ENCODE peak calls at places on chromosomes 7 and 10, in four cellular contexts. T is ELF-1; L is activated CD4-positive, alpha-beta T cell treated with anti-CD3 and anti-CD28 coated beads, Interleukin-2, amount 50 U/mL, for 1 hour; Q is GM23248. M is an unnamed sample.

GRCh38 chr10:1677307-1677939 is 59.9 kb downstream of the ADARB2 start:
- DNase-seq in L (no peak), T (no peak), Q (no peak), M (no peak)

GRCh38 chr7:129825005-129825553 is 127.7 kb downstream of the UBE2H start:
- DNase-seq in L (no peak), Q (peak), T (peak), M (peak)

GRCh38 chr7:94823952-94824351 is 83.4 kb upstream of the PPP1R9A start:
- DNase-seq in T (no peak), Q (peak), L (no peak), M (no peak)

GRCh38 chr10:123896217-123896927 is 4.8 kb upstream of the CPXM2 start:
- DNase-seq in Q (no peak), L (no peak), T (no peak), M (no peak)

GRCh38 chr10:7111574-7111973 is 299.3 kb downstream of the SFMBT2 start:
- DNase-seq in Q (peak), L (no peak), T (no peak), M (no peak)

GRCh38 chr7:142376356-142376997 is 118.6 kb upstream of the PRSS58 start:
- DNase-seq in L (no peak), T (no peak), Q (no peak), M (no peak)

GRCh38 chr10:105352281-105352680 is 711.2 kb downstream of the SORCS3 start:
- DNase-seq in T (no peak), Q (no peak), L (no peak), M (no peak)

GRCh38 chr7:57367171-57367570 is 82.8 kb upstream of the ZNF716 start:
- DNase-seq in Q (no peak), T (no peak), L (no peak), M (no peak)

GRCh38 chr10:10798021-10798420 is 219.7 kb upstream of the CELF2 start:
- DNase-seq in Q (peak), T (no peak), L (no peak), M (no peak)

GRCh38 chr7:158572000-158572828 is 15.4 kb downstream of the PTPRN2 start:
- DNase-seq in L (no peak), Q (no peak), T (peak), M (no peak)

GRCh38 chr7:78924581-78924980 is 528.9 kb downstream of the MAGI2 start:
- DNase-seq in T (peak), Q (peak), L (no peak), M (no peak)

GRCh38 chr7:100563809-100564400 is 9.8 kb downstream of the SAP25 start:
- DNase-seq in T (peak), L (peak), Q (peak), M (peak)

GRCh38 chr7:27128034-27128433 is 2.5 kb downstream of the HOXA4 start:
- DNase-seq in L (no peak), Q (no peak), T (no peak), M (no peak)

GRCh38 chr10:132690401-132690800 is 95.5 kb downstream of the NKX6-2 start:
- DNase-seq in L (no peak), Q (no peak), T (no peak), M (no peak)

GRCh38 chr7:66627151-66627681 is 1.5 kb upstream of the KCTD7 start:
- DNase-seq in L (no peak), T (peak), Q (peak), M (no peak)

GRCh38 chr7:102222445-102222844 is 64.2 kb upstream of the SH2B2 start:
- DNase-seq in T (no peak), Q (no peak), L (no peak), M (no peak)

GRCh38 chr10:58757352-58758071 is 244.8 kb downstream of the BICC1 start:
- DNase-seq in T (no peak), L (no peak), Q (peak), M (no peak)

GRCh38 chr7:41688012-41688625 is 14.8 kb downstream of the INHBA start:
- DNase-seq in L (no peak), Q (peak), T (no peak), M (no peak)

GRCh38 chr7:69953319-69954067 is 355.2 kb downstream of the AUTS2 start:
- DNase-seq in L (no peak), Q (no peak), T (no peak), M (no peak)

GRCh38 chr10:43076311-43076875 is 476 bp upstream of the RET start:
- DNase-seq in Q (peak), T (peak), L (no peak), M (no peak)

GRCh38 chr7:98856021-98856422 is 13.8 kb downstream of the TMEM130 start:
- DNase-seq in Q (no peak), T (no peak), L (no peak), M (no peak)

GRCh38 chr10:25849268-25849667 is 84.8 kb upstream of the MYO3A start:
- DNase-seq in T (no peak), Q (no peak), L (no peak), M (no peak)

GRCh38 chr7:154581251-154581890 is 421.6 kb downstream of the PAXIP1 start:
- DNase-seq in Q (no peak), L (no peak), T (no peak), M (no peak)

GRCh38 chr10:26232174-26232573 is 15.6 kb downstream of the GAD2 start:
- DNase-seq in Q (no peak), T (no peak), L (no peak), M (no peak)

GRCh38 chr10:3805791-3806381 is 20.9 kb upstream of the KLF6 start:
- DNase-seq in L (peak), Q (peak), T (peak), M (peak)

GRCh38 chr7:151884276-151885201 is 7.6 kb upstream of the PRKAG2 start:
- DNase-seq in Q (no peak), T (no peak), L (no peak), M (no peak)

GRCh38 chr7:27095897-27096755 is at the start of gene HOXA1:
- DNase-seq in Q (peak), L (peak), T (peak), M (peak)

GRCh38 chr7:78363866-78364265 is 565.3 kb downstream of the PHTF2 start:
- DNase-seq in L (no peak), Q (no peak), T (no peak), M (no peak)

GRCh38 chr7:21092923-21093702 is 306.4 kb upstream of the SP8 start:
- DNase-seq in T (no peak), L (no peak), Q (no peak), M (no peak)

GRCh38 chr10:91251430-91252056 is 31.1 kb downstream of the PCGF5 start:
- DNase-seq in L (peak), Q (peak), T (peak), M (peak)

GRCh38 chr10:59905066-59905734 is 1.2 kb downstream of the CCDC6 start:
- DNase-seq in Q (peak), T (peak), L (no peak), M (no peak)

GRCh38 chr7:32164341-32164996 is 94.3 kb upstream of the PDE1C start:
- DNase-seq in L (no peak), T (peak), Q (peak), M (no peak)

GRCh38 chr10:35127289-35127891 is 744 bp downstream of the CREM start:
- DNase-seq in T (peak), Q (peak), L (peak), M (peak)

GRCh38 chr7:107661865-107662379 is 1.3 kb downstream of the SLC26A4 start:
- DNase-seq in Q (no peak), L (no peak), T (peak), M (no peak)

GRCh38 chr10:87734987-87735827 is 75.5 kb downstream of the PAPSS2 start:
- DNase-seq in Q (peak), T (peak), L (no peak), M (no peak)

GRCh38 chr7:136293272-136293671 is 316.1 kb upstream of the MTPN start:
- DNase-seq in T (no peak), Q (no peak), L (no peak), M (no peak)

GRCh38 chr7:116052006-116052405 is 21.4 kb upstream of the TFEC start:
- DNase-seq in T (no peak), L (no peak), Q (peak), M (no peak)

GRCh38 chr7:34747842-34748241 is 89.8 kb downstream of the NPSR1 start:
- DNase-seq in L (no peak), T (no peak), Q (no peak), M (no peak)

M was measured in activated gamma-delta T cell treated with Interleukin-2 at 50 U/mL for 16 hours.